ENCODE peak calls at places on chromosome 1, in nine cellular contexts. One of them, this sample, is unnamed.

GRCh38 chr1:83547903-83548302 is 451.0 kb downstream of the TTLL7 start:
- DNase-seq in HepG2: no peak
- DNase-seq in sigmoid colon: no peak
- DNase-seq in A549: no peak
- DNase-seq in suprapubic skin: no peak
- DNase-seq in K562: no peak
- DNase-seq in ovary: no peak
- DNase-seq in esophagus muscularis mucosa: no peak
- DNase-seq in tibial nerve: no peak
- DNase-seq in this sample: no peak

GRCh38 chr1:209232759-209233158 is 350.8 kb upstream of the CAMK1G start:
- DNase-seq in suprapubic skin: no peak
- DNase-seq in A549: no peak
- DNase-seq in esophagus muscularis mucosa: peak; percentile 47
- DNase-seq in sigmoid colon: no peak
- DNase-seq in ovary: no peak
- DNase-seq in K562: no peak
- DNase-seq in HepG2: no peak
- DNase-seq in tibial nerve: no peak
- DNase-seq in this sample: no peak

GRCh38 chr1:20183876-20184275 is 2.0 kb upstream of the UBXN10 start:
- DNase-seq in ovary: no peak
- DNase-seq in sigmoid colon: peak; percentile 93
- DNase-seq in tibial nerve: no peak
- DNase-seq in esophagus muscularis mucosa: no peak
- DNase-seq in HepG2: peak; percentile 35
- DNase-seq in suprapubic skin: no peak
- DNase-seq in A549: no peak
- DNase-seq in K562: no peak
- DNase-seq in this sample: no peak

GRCh38 chr1:1340185-1340584 is 9.0 kb downstream of the DVL1 start:
- DNase-seq in esophagus muscularis mucosa: no peak
- DNase-seq in K562: no peak
- DNase-seq in HepG2: no peak
- DNase-seq in tibial nerve: no peak
- DNase-seq in A549: no peak
- DNase-seq in sigmoid colon: no peak
- DNase-seq in ovary: no peak
- DNase-seq in suprapubic skin: no peak
- DNase-seq in this sample: no peak

GRCh38 chr1:18748435-18748834 is 111.0 kb downstream of the TAS1R2 start:
- DNase-seq in ovary: no peak
- DNase-seq in suprapubic skin: no peak
- DNase-seq in sigmoid colon: no peak
- DNase-seq in tibial nerve: no peak
- DNase-seq in HepG2: no peak
- DNase-seq in K562: no peak
- DNase-seq in esophagus muscularis mucosa: no peak
- DNase-seq in A549: no peak
- DNase-seq in this sample: no peak

GRCh38 chr1:92851729-92852128 is 19.9 kb downstream of the RPL5 start:
- DNase-seq in K562: peak; percentile 38
- DNase-seq in suprapubic skin: no peak
- DNase-seq in HepG2: no peak
- DNase-seq in A549: no peak
- DNase-seq in ovary: no peak
- DNase-seq in esophagus muscularis mucosa: no peak
- DNase-seq in tibial nerve: no peak
- DNase-seq in sigmoid colon: no peak
- DNase-seq in this sample: no peak

GRCh38 chr1:8078176-8078671 is 52.1 kb upstream of the ERRFI1 start:
- DNase-seq in ovary: no peak
- DNase-seq in K562: peak; percentile 14
- DNase-seq in HepG2: peak; percentile 51
- DNase-seq in A549: peak; percentile 44
- DNase-seq in esophagus muscularis mucosa: no peak
- DNase-seq in suprapubic skin: no peak
- DNase-seq in tibial nerve: no peak
- DNase-seq in sigmoid colon: no peak
- DNase-seq in this sample: no peak

GRCh38 chr1:117009132-117009531 is 7.6 kb downstream of the CD101 start:
- DNase-seq in HepG2: no peak
- DNase-seq in A549: no peak
- DNase-seq in ovary: no peak
- DNase-seq in sigmoid colon: no peak
- DNase-seq in tibial nerve: no peak
- DNase-seq in K562: no peak
- DNase-seq in suprapubic skin: no peak
- DNase-seq in esophagus muscularis mucosa: no peak
- DNase-seq in this sample: no peak

GRCh38 chr1:168001213-168001612 is 64.3 kb upstream of the MPC2 start:
- DNase-seq in ovary: no peak
- DNase-seq in A549: no peak
- DNase-seq in K562: no peak
- DNase-seq in sigmoid colon: no peak
- DNase-seq in tibial nerve: no peak
- DNase-seq in esophagus muscularis mucosa: no peak
- DNase-seq in HepG2: no peak
- DNase-seq in suprapubic skin: no peak
- DNase-seq in this sample: no peak

GRCh38 chr1:167997037-167997575 is 60.2 kb upstream of the MPC2 start:
- DNase-seq in K562: no peak
- DNase-seq in ovary: no peak
- DNase-seq in suprapubic skin: no peak
- DNase-seq in sigmoid colon: no peak
- DNase-seq in HepG2: no peak
- DNase-seq in tibial nerve: no peak
- DNase-seq in esophagus muscularis mucosa: no peak
- DNase-seq in A549: no peak
- DNase-seq in this sample: no peak

GRCh38 chr1:167996266-167996665 is 59.4 kb upstream of the MPC2 start:
- DNase-seq in tibial nerve: no peak
- DNase-seq in sigmoid colon: no peak
- DNase-seq in K562: no peak
- DNase-seq in A549: no peak
- DNase-seq in esophagus muscularis mucosa: no peak
- DNase-seq in ovary: no peak
- DNase-seq in HepG2: no peak
- DNase-seq in suprapubic skin: no peak
- DNase-seq in this sample: no peak

GRCh38 chr1:168000656-168001055 is 63.8 kb upstream of the MPC2 start:
- DNase-seq in sigmoid colon: no peak
- DNase-seq in ovary: no peak
- DNase-seq in K562: no peak
- DNase-seq in HepG2: no peak
- DNase-seq in esophagus muscularis mucosa: no peak
- DNase-seq in tibial nerve: no peak
- DNase-seq in suprapubic skin: no peak
- DNase-seq in A549: no peak
- DNase-seq in this sample: no peak

DNA sequence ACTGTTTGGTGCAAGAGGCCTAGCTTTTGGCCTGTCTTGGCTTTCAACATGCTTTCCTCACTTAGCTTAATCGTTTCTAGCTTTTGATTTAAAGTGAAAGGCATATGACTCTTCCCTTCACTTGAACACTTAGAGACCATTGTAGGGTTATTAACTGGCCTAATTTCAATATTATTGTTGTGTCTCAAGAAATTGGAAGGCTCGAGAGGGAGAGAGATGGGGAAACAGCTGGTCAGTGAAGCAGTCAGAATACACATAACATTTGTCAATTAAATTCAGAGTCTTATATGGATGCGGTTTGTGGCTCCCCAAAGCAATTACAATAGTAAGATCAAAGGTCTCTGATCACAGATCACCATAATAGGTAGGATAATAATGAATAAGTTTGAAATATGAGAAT is 63.1 kb upstream of the MPC2 start:
- DNase-seq in esophagus muscularis mucosa: no peak
- DNase-seq in HepG2: no peak
- DNase-seq in A549: no peak
- DNase-seq in tibial nerve: no peak
- DNase-seq in sigmoid colon: no peak
- DNase-seq in ovary: no peak
- DNase-seq in suprapubic skin: no peak
- DNase-seq in K562: no peak
- DNase-seq in this sample: no peak
- H3K4me1 ChIP-seq in esophagus muscularis mucosa: peaks cover 5% of the 10 kb centered on the region
- H3K4me1 ChIP-seq in HepG2: no peaks in the 10 kb centered on the region
- H3K4me1 ChIP-seq in A549: no peaks in the 10 kb centered on the region
- H3K4me1 ChIP-seq in tibial nerve: no peaks in the 10 kb centered on the region
- H3K4me1 ChIP-seq in sigmoid colon: no peaks in the 10 kb centered on the region
- H3K4me1 ChIP-seq in ovary: no peaks in the 10 kb centered on the region
- H3K4me1 ChIP-seq in suprapubic skin: no peaks in the 10 kb centered on the region
- H3K4me1 ChIP-seq in K562: no peaks in the 10 kb centered on the region
- H3K4me1 ChIP-seq in this sample: no peaks in the 10 kb centered on the region

DNA sequence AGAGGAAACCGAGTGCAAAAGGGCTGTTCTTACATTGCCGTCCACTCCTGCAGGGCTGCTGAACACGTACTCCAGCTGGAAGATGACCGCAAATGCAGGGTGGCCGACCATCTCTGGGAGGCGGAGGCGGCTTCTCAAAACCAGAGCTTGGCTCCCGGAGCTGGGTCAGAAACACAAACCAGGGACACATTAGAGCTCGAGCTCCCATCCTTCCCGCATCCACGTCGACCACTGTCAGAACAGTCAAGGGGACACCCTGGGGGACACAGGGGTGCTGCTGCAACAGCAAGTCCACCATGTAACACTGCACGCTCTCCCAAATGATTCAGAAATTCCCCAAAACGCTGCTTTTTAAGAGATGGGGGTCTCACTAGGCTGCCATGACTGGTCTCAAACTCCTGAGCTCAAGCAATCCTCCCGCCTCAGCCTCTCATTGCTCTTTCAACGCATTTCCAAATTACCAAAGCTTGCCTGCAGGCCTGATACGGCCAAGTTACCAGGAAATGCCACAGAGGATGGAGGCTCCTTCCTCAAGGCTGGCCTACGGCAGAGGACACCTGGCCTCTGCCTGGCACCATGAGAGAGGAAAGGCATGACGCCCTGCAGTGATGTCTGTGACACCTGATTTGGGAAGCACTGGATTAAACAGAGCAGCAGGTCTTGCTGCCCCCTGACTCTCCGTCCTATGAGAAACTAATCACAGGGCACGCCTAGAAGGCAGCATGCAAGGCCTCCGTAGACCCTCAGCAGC is 45.0 kb downstream of the NPHP4 start:
- DNase-seq in suprapubic skin: peak; percentile 65
- DNase-seq in A549: no peak
- DNase-seq in HepG2: no peak
- DNase-seq in sigmoid colon: no peak
- DNase-seq in ovary: no peak
- DNase-seq in K562: no peak
- DNase-seq in esophagus muscularis mucosa: no peak
- DNase-seq in tibial nerve: no peak
- DNase-seq in this sample: peak; percentile 13
- H3K27ac ChIP-seq in suprapubic skin: no peak overlapping the region
- H3K27ac ChIP-seq in A549: no peak overlapping the region
- H3K27ac ChIP-seq in HepG2: no peak overlapping the region
- H3K27ac ChIP-seq in sigmoid colon: no peak overlapping the region
- H3K27ac ChIP-seq in ovary: no peak overlapping the region
- H3K27ac ChIP-seq in K562: no peak overlapping the region
- H3K27ac ChIP-seq in esophagus muscularis mucosa: no peak overlapping the region
- H3K27ac ChIP-seq in tibial nerve: no peak overlapping the region
- H3K27ac ChIP-seq in this sample: no peak overlapping the region

GRCh38 chr1:155250246-155250632 is 5.0 kb downstream of the ENTREP3 start:
- DNase-seq in ovary: no peak
- DNase-seq in A549: no peak
- DNase-seq in sigmoid colon: no peak
- DNase-seq in esophagus muscularis mucosa: no peak
- DNase-seq in K562: no peak
- DNase-seq in suprapubic skin: no peak
- DNase-seq in HepG2: no peak
- DNase-seq in tibial nerve: no peak
- DNase-seq in this sample: no peak

GRCh38 chr1:155251566-155251965 is 3.7 kb downstream of the ENTREP3 start:
- DNase-seq in sigmoid colon: no peak
- DNase-seq in tibial nerve: no peak
- DNase-seq in HepG2: no peak
- DNase-seq in suprapubic skin: no peak
- DNase-seq in A549: no peak
- DNase-seq in esophagus muscularis mucosa: no peak
- DNase-seq in K562: no peak
- DNase-seq in ovary: no peak
- DNase-seq in this sample: no peak

GRCh38 chr1:155253208-155253607 is 2.1 kb downstream of the ENTREP3 start:
- DNase-seq in tibial nerve: no peak
- DNase-seq in suprapubic skin: no peak
- DNase-seq in K562: no peak
- DNase-seq in esophagus muscularis mucosa: no peak
- DNase-seq in sigmoid colon: no peak
- DNase-seq in HepG2: no peak
- DNase-seq in A549: no peak
- DNase-seq in ovary: no peak
- DNase-seq in this sample: no peak

GRCh38 chr1:155247667-155248563 is 7.4 kb downstream of the ENTREP3 start:
- DNase-seq in HepG2: no peak
- DNase-seq in esophagus muscularis mucosa: no peak
- DNase-seq in suprapubic skin: no peak
- DNase-seq in K562: no peak
- DNase-seq in tibial nerve: no peak
- DNase-seq in A549: no peak
- DNase-seq in ovary: no peak
- DNase-seq in sigmoid colon: no peak
- DNase-seq in this sample: no peak

DNA sequence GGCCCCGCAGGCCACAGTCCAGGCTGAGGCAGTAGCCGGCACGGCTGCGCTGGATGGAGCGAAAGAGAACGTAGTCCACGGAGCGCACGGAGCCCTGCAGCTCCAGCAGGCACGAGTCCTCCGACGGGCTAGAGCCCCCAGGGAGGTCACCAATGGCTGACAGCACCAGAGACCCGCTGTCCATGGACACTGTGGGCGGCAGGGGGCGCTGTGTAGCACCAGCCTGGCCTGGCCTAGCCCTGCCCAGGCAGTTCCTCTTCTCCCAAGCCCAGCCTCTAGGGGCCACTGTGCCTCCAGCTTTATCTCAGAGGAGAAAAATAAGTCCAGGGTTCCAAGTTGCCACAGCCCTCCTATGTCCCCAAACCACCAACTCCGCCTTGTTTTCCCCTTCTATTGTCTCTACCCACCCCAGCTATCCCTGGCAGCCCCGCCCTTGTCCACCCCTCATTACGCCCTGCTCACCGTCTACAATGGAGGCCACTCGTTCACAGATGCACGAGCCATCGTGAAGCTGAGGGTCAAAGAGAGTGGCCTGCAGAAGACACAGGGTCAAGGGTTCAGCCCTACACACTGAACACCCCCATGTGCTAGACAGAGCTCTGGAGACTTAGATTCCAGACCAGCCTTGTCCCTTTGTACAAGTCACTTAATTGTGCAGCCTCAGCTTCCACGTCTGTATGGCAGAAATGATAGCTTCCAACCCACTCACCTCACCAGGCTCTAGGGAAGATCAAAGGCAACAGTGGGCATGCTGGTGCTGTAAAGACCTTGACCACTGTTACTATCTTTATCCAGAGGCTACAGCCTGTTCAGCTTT is 4.4 kb downstream of the ENTREP3 start:
- DNase-seq in HepG2: peak; percentile 90
- DNase-seq in esophagus muscularis mucosa: peak; percentile 97
- DNase-seq in A549: peak; percentile 91
- DNase-seq in K562: peak; percentile 97
- DNase-seq in sigmoid colon: peak; percentile 96
- DNase-seq in suprapubic skin: peak; percentile 94
- DNase-seq in tibial nerve: peak; percentile 91
- DNase-seq in ovary: peak; percentile 94
- DNase-seq in this sample: peak; percentile 94
- TF ChIP-seq EP300 in HepG2: no peak
- TF ChIP-seq EP300 in esophagus muscularis mucosa: no peak
- TF ChIP-seq EP300 in A549: no peak
- TF ChIP-seq EP300 in K562: peak; percentile 42
- TF ChIP-seq EP300 in sigmoid colon: no peak
- TF ChIP-seq EP300 in suprapubic skin: no peak
- TF ChIP-seq EP300 in tibial nerve: peak; percentile 64
- TF ChIP-seq EP300 in ovary: no peak
- TF ChIP-seq EP300 in this sample: no peak

GRCh38 chr1:235050911-235051360 is 77.7 kb downstream of the TOMM20 start:
- DNase-seq in A549: no peak
- DNase-seq in K562: peak; percentile 70
- DNase-seq in sigmoid colon: no peak
- DNase-seq in suprapubic skin: no peak
- DNase-seq in esophagus muscularis mucosa: no peak
- DNase-seq in HepG2: no peak
- DNase-seq in tibial nerve: no peak
- DNase-seq in ovary: peak; percentile 42
- DNase-seq in this sample: no peak
- H3K4me1 ChIP-seq in A549: peaks cover 13% of the 10 kb centered on the region
- H3K4me1 ChIP-seq in K562: peaks cover 11% of the 10 kb centered on the region
- H3K4me1 ChIP-seq in sigmoid colon: no peaks in the 10 kb centered on the region
- H3K4me1 ChIP-seq in suprapubic skin: peaks cover 18% of the 10 kb centered on the region
- H3K4me1 ChIP-seq in esophagus muscularis mucosa: peaks cover 21% of the 10 kb centered on the region
- H3K4me1 ChIP-seq in HepG2: peaks cover 27% of the 10 kb centered on the region
- H3K4me1 ChIP-seq in tibial nerve: peaks cover 23% of the 10 kb centered on the region
- H3K4me1 ChIP-seq in ovary: peaks cover 9% of the 10 kb centered on the region
- H3K4me1 ChIP-seq in this sample: peaks cover 16% of the 10 kb centered on the region

This sample was measured in stomach.